ENCODE peak calls at places on chromosomes 6 and 20, in six cellular contexts. L is K562, W is HepG2, O is GM12878, V is H1, D is GM12891. A is an unnamed sample.

GRCh38 chr20:48075591-48076174 is 290.4 kb upstream of the SULF2 start:
- DNase-seq in L (no peak), W (no peak), O (no peak), V (no peak), D (no peak), A (no peak)

GRCh38 chr6:35687658-35688604 is 784 bp downstream of the FKBP5 start:
- DNase-seq in L (peak), W (no peak), O (peak), V (peak), D (no peak), A (peak)

GRCh38 chr6:25027221-25027916 is 91.6 kb upstream of the RIPOR2 start:
- DNase-seq in L (peak), W (no peak), O (peak), V (no peak), D (peak), A (peak)

GRCh38 chr6:33372532-33373123 is 19.0 kb upstream of the KIFC1 start:
- DNase-seq in L (no peak), W (no peak), O (no peak), V (no peak), D (no peak), A (no peak)

GRCh38 chr6:46932526-46932925 is 10.8 kb upstream of the ADGRF5 start:
- DNase-seq in L (no peak), W (no peak), O (no peak), V (no peak), D (no peak), A (no peak)

GRCh38 chr6:33570806-33571636 is 9.1 kb downstream of the BAK1 start:
- DNase-seq in L (peak), W (peak), O (peak), V (peak), D (peak), A (peak)

GRCh38 chr6:114404339-114404955 is 61.6 kb upstream of the HS3ST5 start:
- DNase-seq in L (no peak), W (no peak), O (no peak), V (no peak), D (no peak), A (no peak)

GRCh38 chr20:58891076-58891685 is 38.7 kb downstream of the GNAS start:
- DNase-seq in L (peak), W (no peak), O (no peak), V (peak), D (peak), A (peak)

GRCh38 chr20:33394718-33395117 is 6.6 kb downstream of the CDK5RAP1 start:
- DNase-seq in L (no peak), W (peak), O (no peak), V (no peak), D (no peak), A (no peak)

GRCh38 chr20:15862178-15862577 is 711.1 kb downstream of the KIF16B start:
- DNase-seq in L (no peak), W (no peak), O (no peak), V (no peak), D (no peak), A (no peak)

GRCh38 chr6:88370127-88370710 is 204.1 kb upstream of the CNR1 start:
- DNase-seq in L (no peak), W (no peak), O (no peak), V (no peak), D (no peak), A (no peak)

GRCh38 chr6:28161410-28162079 is 19.9 kb downstream of the ZKSCAN8 start:
- DNase-seq in L (peak), W (peak), O (peak), V (peak), D (peak), A (peak)

GRCh38 chr6:136226027-136226673 is 24.0 kb downstream of the MTFR2 start:
- DNase-seq in L (peak), W (peak), O (no peak), V (peak), D (peak), A (no peak)

GRCh38 chr6:112360498-112360897 is 13.4 kb downstream of the RFPL4B start:
- DNase-seq in L (no peak), W (no peak), O (no peak), V (no peak), D (no peak), A (no peak)

GRCh38 chr20:44021186-44021585 is 106.5 kb downstream of the TOX2 start:
- DNase-seq in L (no peak), W (no peak), O (no peak), V (no peak), D (no peak), A (no peak)

GRCh38 chr6:5580736-5581568 is 319.6 kb downstream of the FARS2 start:
- DNase-seq in L (no peak), W (no peak), O (no peak), V (no peak), D (no peak), A (no peak)

DNA sequence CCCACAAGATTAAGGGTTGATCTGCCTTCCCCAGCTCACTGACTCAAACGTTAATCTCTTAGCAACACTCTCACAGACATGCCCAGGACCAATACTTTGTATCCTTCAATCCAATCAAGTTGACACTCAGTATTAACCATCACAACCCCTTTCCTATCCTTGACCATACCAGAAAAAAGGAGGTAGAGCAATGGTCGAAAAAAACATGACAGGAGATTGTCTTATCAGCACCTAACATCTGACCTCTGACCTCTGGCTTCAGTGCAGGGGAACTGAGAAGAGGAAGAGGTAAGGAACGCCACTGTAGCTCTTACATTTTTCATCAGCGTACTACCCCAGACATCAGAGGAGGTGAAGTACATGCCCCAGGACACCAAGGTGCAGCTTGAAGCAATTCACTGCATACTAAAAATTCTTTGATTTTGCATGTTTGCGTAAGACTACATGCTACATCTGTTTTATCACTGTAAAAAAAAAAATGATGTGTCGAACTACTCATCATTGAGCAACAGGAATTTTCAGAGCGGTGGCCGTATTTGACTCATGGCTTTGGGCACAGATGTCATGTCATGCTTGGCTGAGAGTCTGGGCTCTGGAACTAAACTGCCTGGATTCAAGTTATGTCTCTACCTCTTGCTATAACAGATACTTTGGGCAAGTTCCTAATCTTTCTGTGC is 188.0 kb upstream of the TAB2 start:
- DNase-seq in L (no peak), W (no peak), O (no peak), V (no peak), D (no peak), A (no peak)
- TF ChIP-seq TAF1 in L (no peak), W (no peak), O (no peak), V (no peak), D (no peak), A (no peak)

DNA sequence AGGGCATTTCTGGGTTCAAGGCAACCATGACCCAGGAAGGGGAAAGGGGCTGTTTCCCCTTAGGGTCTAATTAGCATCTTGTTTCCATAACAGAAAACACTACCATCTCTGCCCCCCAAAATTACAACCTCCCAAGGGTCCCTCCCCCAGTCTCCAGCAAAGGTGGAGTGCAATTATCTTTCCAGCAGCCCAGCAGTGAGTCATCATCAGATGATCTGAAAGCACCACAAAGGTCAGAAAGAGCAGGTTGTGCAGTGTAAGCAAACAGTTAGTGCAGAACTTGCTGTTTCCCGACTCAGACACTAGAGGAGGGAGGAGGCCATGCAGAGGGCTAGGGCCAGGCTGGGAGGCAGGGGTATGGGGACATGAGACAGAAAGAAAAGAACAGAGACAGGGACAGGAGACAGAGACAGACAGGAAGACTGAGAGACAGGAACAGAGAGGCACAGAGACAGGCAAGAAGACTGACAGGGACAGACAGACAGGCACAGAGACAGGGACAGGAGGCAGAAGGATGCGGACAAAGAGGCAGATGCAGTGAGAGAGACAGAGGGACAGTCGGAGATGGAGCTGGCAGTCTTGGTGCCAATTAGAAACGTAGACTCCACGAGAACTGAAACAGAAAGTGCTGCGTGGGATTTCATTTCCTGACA is 62.5 kb downstream of the PYGB start:
- DNase-seq in L (peak), W (peak), O (peak), V (no peak), D (peak), A (no peak)
- TF ChIP-seq POLR2A in L (no peak), W (no peak), O (peak), V (no peak), D (no peak), A (peak)

DNA sequence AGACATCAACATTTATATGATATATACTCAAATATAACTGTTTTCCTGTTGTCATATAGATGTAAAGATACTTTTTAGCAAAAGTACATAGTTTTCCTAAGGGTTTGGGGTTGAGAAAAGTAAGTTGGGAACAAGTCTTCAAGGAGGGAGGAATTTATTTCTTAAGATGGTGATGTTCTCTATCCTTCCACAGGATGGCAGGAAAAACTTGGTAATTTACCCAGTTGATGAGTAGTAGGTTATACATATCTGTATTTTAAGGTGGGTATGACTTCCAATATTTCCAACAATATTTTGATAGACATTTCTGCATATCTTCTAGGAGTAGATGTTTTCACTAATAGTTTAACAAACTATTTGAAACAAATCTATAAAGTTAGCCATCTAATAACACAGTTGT is 254.4 kb downstream of the RIMS1 start:
- DNase-seq in L (no peak), W (no peak), O (no peak), V (no peak), D (no peak), A (no peak)
- TF ChIP-seq TAF1 in L (no peak), W (no peak), O (no peak), V (no peak), D (no peak), A (no peak)

DNA sequence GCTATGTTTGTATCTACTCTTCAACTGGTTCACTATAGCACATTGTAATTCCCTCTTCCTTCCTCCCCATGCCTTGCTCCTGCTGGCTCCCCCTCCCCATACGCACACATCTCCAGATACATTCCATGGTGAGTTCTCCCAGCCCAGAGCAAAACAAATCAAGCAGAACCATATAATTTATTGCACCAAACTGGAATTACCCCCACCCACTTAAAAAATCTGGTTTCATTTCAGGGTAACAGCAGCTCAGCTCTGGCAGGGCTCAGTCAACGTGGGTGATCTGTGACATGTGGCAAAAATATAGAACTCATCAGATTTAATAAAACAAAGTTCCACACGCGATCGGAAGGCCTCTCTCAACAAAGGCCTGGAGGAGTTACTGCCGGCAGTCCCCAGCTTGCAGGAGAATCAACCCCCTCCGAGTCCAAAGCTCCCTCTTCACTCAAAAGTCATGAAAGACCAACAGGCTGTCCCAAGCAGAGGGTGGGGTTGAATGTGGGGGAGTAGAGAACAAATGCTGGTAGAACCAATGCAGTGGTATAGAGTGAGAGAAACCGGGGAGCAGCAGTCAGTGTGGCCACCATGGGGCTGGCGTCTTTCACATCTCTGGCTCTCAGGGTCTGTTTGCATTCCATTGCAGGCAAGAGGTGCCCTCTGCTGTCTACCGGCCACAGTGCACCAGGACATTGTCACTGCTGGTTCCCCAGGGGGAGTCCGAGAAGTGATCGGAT is 323.3 kb upstream of the NT5E start:
- DNase-seq in L (peak), W (peak), O (no peak), V (peak), D (peak), A (no peak)
- TF ChIP-seq POLR2A in L (no peak), W (no peak), O (no peak), V (peak), D (no peak), A (no peak)